ENCODE peak calls at places on chromosome 20, in five cellular contexts. U is PC-9, S is PC-3, V is GM23248, K is MM.1S. D is an unnamed sample. For H3K9me2, the result is how much of the 10 kb centered on the place peaks cover.

GRCh38 chr20:50292324-50293243 is 102.0 kb downstream of the CEBPB start:
- DNase-seq in S (peak), K (no peak), U (peak), V (peak), D (no peak)

GRCh38 chr20:63740070-63740500 is 509 bp downstream of the SLC2A4RG start:
- DNase-seq in K (no peak), V (peak), U (peak), S (peak), D (peak)

GRCh38 chr20:11178946-11179654 is 505.3 kb upstream of the JAG1 start:
- DNase-seq in K (no peak), V (peak), U (peak), S (peak), D (no peak)

GRCh38 chr20:38601216-38602184 is at the start of gene ARHGAP40:
- DNase-seq in S (no peak), K (peak), U (peak), V (peak), D (peak)

GRCh38 chr20:63968928-63969760 is 586 bp downstream of the ZNF512B start:
- DNase-seq in K (no peak), U (peak), V (peak), S (no peak), D (peak)

GRCh38 chr20:22402550-22402949 is 181.8 kb downstream of the FOXA2 start:
- DNase-seq in V (no peak), S (no peak), U (no peak), K (no peak), D (no peak)

GRCh38 chr20:33401922-33402369 is 627 bp upstream of the CDK5RAP1 start:
- DNase-seq in V (peak), U (no peak), K (no peak), S (no peak), D (no peak)

GRCh38 chr20:32605167-32605656 is 20.1 kb upstream of the NOL4L start:
- DNase-seq in U (no peak), V (peak), K (no peak), S (no peak), D (no peak)

GRCh38 chr20:17620371-17621228 is 50.7 kb downstream of the DSTN start:
- DNase-seq in K (no peak), V (no peak), U (no peak), S (no peak), D (peak)

GRCh38 chr20:32336918-32337347 is 21.2 kb upstream of the ASXL1 start:
- DNase-seq in V (peak), U (no peak), S (peak), K (peak), D (peak)

GRCh38 chr20:13101701-13102100 is 92.9 kb downstream of the SPTLC3 start:
- DNase-seq in S (no peak), K (no peak), U (no peak), V (peak), D (no peak)

GRCh38 chr20:63122626-63123025 is 93.3 kb downstream of the YTHDF1 start:
- DNase-seq in V (no peak), U (no peak), S (no peak), K (no peak), D (no peak)

GRCh38 chr20:10609276-10609675 is 64.5 kb downstream of the JAG1 start:
- DNase-seq in U (no peak), S (no peak), K (no peak), V (peak), D (no peak)

GRCh38 chr20:2946988-2947961 is 74.0 kb downstream of the PTPRA start:
- DNase-seq in K (no peak), V (no peak), S (no peak), U (no peak), D (no peak)

GRCh38 chr20:9401381-9401780 is 113.0 kb upstream of the LAMP5 start:
- DNase-seq in U (no peak), V (no peak), K (no peak), S (no peak), D (no peak)

GRCh38 chr20:25139061-25139705 is 56.3 kb upstream of the ENTPD6 start:
- DNase-seq in S (peak), U (no peak), V (no peak), K (no peak), D (no peak)

GRCh38 chr20:4663553-4663952 is 58.2 kb upstream of the PRND start:
- DNase-seq in U (no peak), S (no peak), V (no peak), K (no peak), D (no peak)

GRCh38 chr20:32358883-32359632 is 927 bp downstream of the ASXL1 start:
- DNase-seq in V (peak), U (peak), K (peak), S (peak), D (peak)

GRCh38 chr20:64238851-64239387 is 16.6 kb upstream of the PCMTD2 start:
- DNase-seq in U (no peak), S (no peak), V (no peak), K (no peak), D (no peak)

GRCh38 chr20:50710492-50711063 is 19.2 kb upstream of the RIPOR3 start:
- DNase-seq in K (no peak), S (peak), U (peak), V (peak), D (no peak)

GRCh38 chr20:53829086-53829703 is 235.6 kb upstream of the ZNF217 start:
- DNase-seq in S (peak), U (peak), V (peak), K (no peak), D (no peak)

GRCh38 chr20:17875106-17875980 is 93.3 kb downstream of the SNX5 start:
- DNase-seq in S (peak), V (peak), U (peak), K (no peak), D (no peak)

GRCh38 chr20:1618954-1619550 is 757 bp downstream of the SIRPB1 start:
- DNase-seq in K (no peak), S (peak), U (no peak), V (no peak), D (no peak)

GRCh38 chr20:38170914-38171300 is 5.8 kb upstream of the TGM2 start:
- DNase-seq in S (no peak), K (no peak), U (no peak), V (peak), D (no peak)

GRCh38 chr20:33463332-33464101 is 20.0 kb upstream of the SNTA1 start:
- DNase-seq in K (no peak), U (no peak), V (no peak), S (no peak), D (no peak)

GRCh38 chr20:5090191-5090590 is 29.6 kb downstream of the PCNA start:
- DNase-seq in V (no peak), U (no peak), S (no peak), K (peak), D (no peak)

GRCh38 chr20:40283689-40284088 is 405.3 kb downstream of the MAFB start:
- DNase-seq in K (no peak), U (no peak), S (no peak), V (no peak), D (no peak)

GRCh38 chr20:15756001-15756400 is 817.2 kb downstream of the KIF16B start:
- DNase-seq in S (no peak), V (no peak), U (no peak), K (no peak), D (no peak)

GRCh38 chr20:32752458-32753250 is 9.4 kb upstream of the COMMD7 start:
- DNase-seq in K (no peak), V (peak), S (peak), U (no peak), D (no peak)

GRCh38 chr20:38985603-38986170 is 23.5 kb downstream of the DHX35 start:
- DNase-seq in K (peak), V (peak), U (no peak), S (peak), D (no peak)

GRCh38 chr20:62887147-62887859 is 25.7 kb upstream of the TCFL5 start:
- DNase-seq in U (peak), K (no peak), S (peak), V (peak), D (peak)

GRCh38 chr20:38805502-38805957 is at the start of gene PPP1R16B:
- DNase-seq in K (peak), S (no peak), U (no peak), V (peak), D (peak)

GRCh38 chr20:417801-418342 is 9.8 kb downstream of the RBCK1 start:
- DNase-seq in S (no peak), V (no peak), K (no peak), U (no peak), D (peak)

GRCh38 chr20:416950-417800 is 9.1 kb downstream of the RBCK1 start:
- DNase-seq in U (no peak), K (no peak), V (no peak), S (no peak), D (no peak)

GRCh38 chr20:418858-419365 is 10.8 kb downstream of the RBCK1 start:
- DNase-seq in S (no peak), K (no peak), U (no peak), V (no peak), D (no peak)

GRCh38 chr20:414161-414560 is 6.1 kb downstream of the RBCK1 start:
- DNase-seq in U (no peak), V (no peak), S (no peak), K (no peak), D (no peak)

DNA sequence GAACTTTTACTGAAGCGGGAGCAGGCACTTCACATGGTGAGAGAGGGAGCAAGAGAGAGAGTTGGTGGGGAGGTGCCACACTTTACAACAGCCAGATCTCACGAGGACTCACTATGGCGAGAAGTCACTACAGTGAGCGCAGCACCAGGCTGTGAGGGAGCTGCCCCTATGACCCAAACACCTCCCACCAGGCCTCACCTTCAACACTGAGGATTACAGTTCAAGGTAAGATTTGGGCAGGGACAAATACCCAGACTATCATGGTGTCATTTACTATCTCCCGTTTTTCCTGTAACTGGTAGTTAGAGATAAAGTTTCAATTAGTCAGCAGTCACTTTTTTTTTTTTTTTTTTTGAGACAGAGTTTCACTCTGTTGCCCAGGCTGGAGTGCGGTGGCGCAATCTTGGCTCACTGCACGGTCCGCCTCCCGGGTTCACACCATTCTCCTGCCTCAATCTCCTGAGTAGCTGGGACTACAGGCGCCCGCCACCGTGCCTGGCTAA is 7.8 kb downstream of the RBCK1 start:
- DNase-seq in V (no peak), K (no peak), U (no peak), S (no peak), D (no peak)
- H3K9me2 ChIP-seq in V (under half), K (under half), U (under half), S (under half), D (under half)

GRCh38 chr20:45450097-45450818 is 19.3 kb upstream of the WFDC2 start:
- DNase-seq in K (peak), V (peak), S (peak), U (no peak), D (peak)

GRCh38 chr20:45452772-45453171 is 16.8 kb upstream of the WFDC2 start:
- DNase-seq in S (no peak), U (no peak), K (no peak), V (no peak), D (no peak)

GRCh38 chr20:45452238-45452637 is 17.3 kb upstream of the WFDC2 start:
- DNase-seq in U (no peak), S (no peak), K (no peak), V (no peak), D (no peak)

GRCh38 chr20:45448250-45448649 is 21.3 kb upstream of the WFDC2 start:
- DNase-seq in K (no peak), U (no peak), V (no peak), S (peak), D (no peak)

GRCh38 chr20:45449528-45449927 is 20.0 kb upstream of the WFDC2 start:
- DNase-seq in V (no peak), S (no peak), K (no peak), U (no peak), D (no peak)
- H3K9me2 ChIP-seq in V (under half), S (under half), K (under half), U (under half), D (under half)

GRCh38 chr20:60068509-60068908 is 110.3 kb downstream of the CDH26 start:
- DNase-seq in K (no peak), V (no peak), S (no peak), U (no peak), D (no peak)
- H3K9me2 ChIP-seq in K (under half), V (under half), S (under half), U (under half), D (under half)

GRCh38 chr20:52676282-52676995 is 295.7 kb upstream of the TSHZ2 start:
- DNase-seq in K (no peak), V (no peak), S (no peak), U (no peak), D (no peak)

GRCh38 chr20:52681288-52681687 is 290.9 kb upstream of the TSHZ2 start:
- DNase-seq in V (no peak), K (no peak), S (no peak), U (no peak), D (no peak)

DNA sequence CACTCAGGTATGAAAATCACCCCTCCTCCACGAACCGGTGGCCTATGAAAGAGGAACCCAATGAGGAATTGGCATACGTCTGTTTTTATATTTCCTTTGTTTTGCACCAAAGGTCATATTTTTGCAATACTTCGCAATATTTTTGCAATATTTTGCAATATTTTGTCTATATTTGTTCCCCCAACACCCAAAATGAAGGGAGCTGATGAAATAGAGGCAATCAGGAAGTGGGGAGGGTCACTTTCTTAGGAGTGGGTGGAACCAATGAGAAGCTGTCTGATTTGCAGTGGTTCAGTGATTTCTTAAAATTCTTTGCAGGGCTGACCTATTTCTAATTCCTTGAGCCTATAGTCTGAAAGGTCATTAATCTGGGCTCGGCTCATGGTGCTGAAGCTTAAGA is 296.7 kb upstream of the TSHZ2 start:
- DNase-seq in V (no peak), K (no peak), S (no peak), U (no peak), D (no peak)
- H3K9me2 ChIP-seq in V (under half), K (under half), S (under half), U (under half), D (under half)

D was measured in SK-N-SH.